ENCODE peak calls at places on chromosomes 13 and 19, in four cellular contexts. One of them, this sample, is unnamed.

GRCh38 chr19:16161848-16162247 is 11.5 kb downstream of the CIB3 start:
- DNase-seq in hepatocyte: no peak
- DNase-seq in endodermal cell: no peak
- DNase-seq in BJ: no peak
- DNase-seq in this sample: peak

GRCh38 chr13:35514801-35515502 is 38.5 kb upstream of the MAB21L1 start:
- DNase-seq in endodermal cell: no peak
- DNase-seq in BJ: no peak
- DNase-seq in hepatocyte: no peak
- DNase-seq in this sample: no peak

GRCh38 chr13:28558126-28558525 is 63.2 kb upstream of the FLT1 start:
- DNase-seq in endodermal cell: no peak
- DNase-seq in hepatocyte: no peak
- DNase-seq in BJ: peak
- DNase-seq in this sample: peak

GRCh38 chr13:78657699-78658629 is 991 bp downstream of the OBI1 start:
- DNase-seq in hepatocyte: no peak
- DNase-seq in endodermal cell: peak
- DNase-seq in BJ: no peak
- DNase-seq in this sample: no peak

GRCh38 chr13:79805317-79805716 is 324.4 kb downstream of the NDFIP2 start:
- DNase-seq in BJ: no peak
- DNase-seq in endodermal cell: peak
- DNase-seq in hepatocyte: no peak
- DNase-seq in this sample: no peak

GRCh38 chr19:32830231-32831014 is 39.1 kb downstream of the SLC7A9 start:
- DNase-seq in BJ: peak
- DNase-seq in endodermal cell: no peak
- DNase-seq in hepatocyte: no peak
- DNase-seq in this sample: peak

GRCh38 chr19:19514215-19514633 is 1.1 kb downstream of the TSSK6 start:
- DNase-seq in BJ: no peak
- DNase-seq in hepatocyte: no peak
- DNase-seq in endodermal cell: no peak
- DNase-seq in this sample: no peak

GRCh38 chr13:36030670-36031331 is 100.4 kb downstream of the DCLK1 start:
- DNase-seq in endodermal cell: no peak
- DNase-seq in hepatocyte: peak
- DNase-seq in BJ: peak
- DNase-seq in this sample: peak

GRCh38 chr19:13929956-13930355 is 8.3 kb downstream of the PODNL1 start:
- DNase-seq in BJ: no peak
- DNase-seq in endodermal cell: no peak
- DNase-seq in hepatocyte: no peak
- DNase-seq in this sample: no peak

GRCh38 chr19:42242071-42242511 is 311 bp downstream of the GSK3A start:
- DNase-seq in BJ: no peak
- DNase-seq in endodermal cell: no peak
- DNase-seq in hepatocyte: peak
- DNase-seq in this sample: no peak

GRCh38 chr19:29505034-29505824 is 20.6 kb upstream of the VSTM2B start:
- DNase-seq in hepatocyte: no peak
- DNase-seq in BJ: no peak
- DNase-seq in endodermal cell: no peak
- DNase-seq in this sample: no peak

GRCh38 chr13:53159439-53159838 is 130.8 kb downstream of the OLFM4 start:
- DNase-seq in endodermal cell: no peak
- DNase-seq in hepatocyte: no peak
- DNase-seq in BJ: no peak
- DNase-seq in this sample: no peak

GRCh38 chr13:113589251-113589960 is 4.9 kb downstream of the TFDP1 start:
- DNase-seq in hepatocyte: no peak
- DNase-seq in BJ: no peak
- DNase-seq in endodermal cell: peak
- DNase-seq in this sample: no peak

GRCh38 chr19:43306097-43306496 is 36.8 kb upstream of the PSG9 start:
- DNase-seq in endodermal cell: no peak
- DNase-seq in BJ: no peak
- DNase-seq in hepatocyte: no peak
- DNase-seq in this sample: no peak

GRCh38 chr13:87107626-87108025 is 563.5 kb upstream of the SLITRK5 start:
- DNase-seq in endodermal cell: no peak
- DNase-seq in BJ: no peak
- DNase-seq in hepatocyte: no peak
- DNase-seq in this sample: no peak

GRCh38 chr13:74132152-74132767 is 1.9 kb downstream of the KLF12 start:
- DNase-seq in hepatocyte: peak
- DNase-seq in BJ: no peak
- DNase-seq in endodermal cell: no peak
- DNase-seq in this sample: no peak

GRCh38 chr13:109743706-109744453 is 42.5 kb downstream of the IRS2 start:
- DNase-seq in endodermal cell: peak
- DNase-seq in BJ: peak
- DNase-seq in hepatocyte: peak
- DNase-seq in this sample: peak

GRCh38 chr13:109494955-109495354 is 291.4 kb downstream of the IRS2 start:
- DNase-seq in hepatocyte: no peak
- DNase-seq in endodermal cell: no peak
- DNase-seq in BJ: peak
- DNase-seq in this sample: peak

GRCh38 chr13:22214184-22214583 is 543.3 kb downstream of the FGF9 start:
- DNase-seq in endodermal cell: no peak
- DNase-seq in BJ: no peak
- DNase-seq in hepatocyte: no peak
- DNase-seq in this sample: no peak

GRCh38 chr13:61833228-61833627 is 417.6 kb upstream of the PCDH20 start:
- DNase-seq in hepatocyte: no peak
- DNase-seq in BJ: no peak
- DNase-seq in endodermal cell: no peak
- DNase-seq in this sample: no peak

GRCh38 chr19:46731007-46731501 is 14.1 kb upstream of the PRKD2 start:
- DNase-seq in endodermal cell: no peak
- DNase-seq in hepatocyte: no peak
- DNase-seq in BJ: peak
- DNase-seq in this sample: peak

GRCh38 chr13:30142502-30143211 is 164.7 kb downstream of the KATNAL1 start:
- DNase-seq in endodermal cell: peak
- DNase-seq in hepatocyte: peak
- DNase-seq in BJ: peak
- DNase-seq in this sample: peak

GRCh38 chr19:47099576-47100050 is 14.0 kb downstream of the ZC3H4 start:
- DNase-seq in BJ: no peak
- DNase-seq in hepatocyte: no peak
- DNase-seq in endodermal cell: peak
- DNase-seq in this sample: no peak

GRCh38 chr13:110759710-110760109 is 46.2 kb downstream of the ING1 start:
- DNase-seq in endodermal cell: no peak
- DNase-seq in hepatocyte: no peak
- DNase-seq in BJ: no peak
- DNase-seq in this sample: peak

GRCh38 chr19:45079911-45080469 is 930 bp downstream of the GEMIN7 start:
- DNase-seq in endodermal cell: peak
- DNase-seq in hepatocyte: no peak
- DNase-seq in BJ: no peak
- DNase-seq in this sample: no peak

GRCh38 chr19:50565984-50566903 is 2.0 kb downstream of the LRRC4B start:
- DNase-seq in hepatocyte: peak
- DNase-seq in BJ: no peak
- DNase-seq in endodermal cell: peak
- DNase-seq in this sample: no peak

GRCh38 chr19:48466571-48467325 is 2.4 kb upstream of the CYTH2 start:
- DNase-seq in hepatocyte: no peak
- DNase-seq in endodermal cell: no peak
- DNase-seq in BJ: no peak
- DNase-seq in this sample: no peak

GRCh38 chr19:16268676-16269319 is 55.8 kb upstream of the KLF2 start:
- DNase-seq in BJ: no peak
- DNase-seq in endodermal cell: no peak
- DNase-seq in hepatocyte: no peak
- DNase-seq in this sample: no peak

DNA sequence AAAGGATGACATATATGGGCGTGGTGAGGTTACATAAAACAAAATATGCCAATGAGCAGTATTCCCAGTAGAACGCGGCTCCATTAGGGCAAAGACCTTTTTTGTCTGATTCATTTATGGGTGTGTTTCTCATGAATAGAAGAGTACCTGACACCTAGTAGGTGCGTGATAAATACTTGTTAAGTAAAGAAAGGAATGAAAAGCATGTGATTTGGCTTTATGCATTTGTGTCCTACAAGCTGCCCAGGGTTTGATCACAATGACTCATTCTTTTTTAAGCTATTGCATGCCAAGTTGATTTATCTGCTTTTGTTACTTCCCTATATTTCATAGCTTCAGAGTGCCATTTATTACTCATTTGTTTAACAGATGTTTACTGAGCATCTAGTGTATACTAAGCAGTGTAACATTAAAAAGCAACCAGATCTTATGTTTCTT is 19.1 kb upstream of the KCTD4 start:
- DNase-seq in endodermal cell: no peak
- DNase-seq in hepatocyte: no peak
- DNase-seq in BJ: no peak
- DNase-seq in this sample: no peak
- H3K4me3 ChIP-seq in endodermal cell: no peak
- H3K4me3 ChIP-seq in hepatocyte: no peak
- H3K4me3 ChIP-seq in BJ: no peak
- H3K4me3 ChIP-seq in this sample: no peak

GRCh38 chr13:76993021-76993420 is 1.1 kb downstream of the CLN5 start:
- DNase-seq in endodermal cell: no peak
- DNase-seq in BJ: no peak
- DNase-seq in hepatocyte: no peak
- DNase-seq in this sample: no peak
- H3K4me3 ChIP-seq in endodermal cell: peak
- H3K4me3 ChIP-seq in BJ: peak
- H3K4me3 ChIP-seq in hepatocyte: peak
- H3K4me3 ChIP-seq in this sample: peak

GRCh38 chr19:3556978-3557460 is 367 bp downstream of the MFSD12 start:
- DNase-seq in BJ: no peak
- DNase-seq in hepatocyte: peak
- DNase-seq in endodermal cell: peak
- DNase-seq in this sample: no peak

GRCh38 chr19:3555653-3556422 is 1.5 kb downstream of the MFSD12 start:
- DNase-seq in BJ: no peak
- DNase-seq in endodermal cell: no peak
- DNase-seq in hepatocyte: no peak
- DNase-seq in this sample: no peak

GRCh38 chr19:3551808-3552095 is 5.6 kb downstream of the MFSD12 start:
- DNase-seq in hepatocyte: no peak
- DNase-seq in endodermal cell: no peak
- DNase-seq in BJ: no peak
- DNase-seq in this sample: no peak

GRCh38 chr19:3556423-3556977 is 886 bp downstream of the MFSD12 start:
- DNase-seq in BJ: no peak
- DNase-seq in hepatocyte: no peak
- DNase-seq in endodermal cell: peak
- DNase-seq in this sample: no peak

GRCh38 chr19:3554254-3555083 is 2.9 kb downstream of the MFSD12 start:
- DNase-seq in hepatocyte: no peak
- DNase-seq in BJ: no peak
- DNase-seq in endodermal cell: no peak
- DNase-seq in this sample: no peak
- H3K4me3 ChIP-seq in hepatocyte: no peak
- H3K4me3 ChIP-seq in BJ: no peak
- H3K4me3 ChIP-seq in endodermal cell: no peak
- H3K4me3 ChIP-seq in this sample: no peak

GRCh38 chr19:40640744-40641143 is 39.6 kb downstream of the LTBP4 start:
- DNase-seq in BJ: no peak
- DNase-seq in endodermal cell: no peak
- DNase-seq in hepatocyte: no peak
- DNase-seq in this sample: no peak

GRCh38 chr19:40642062-40642706 is 41.0 kb downstream of the LTBP4 start:
- DNase-seq in BJ: no peak
- DNase-seq in endodermal cell: no peak
- DNase-seq in hepatocyte: no peak
- DNase-seq in this sample: no peak

GRCh38 chr19:40639638-40639982 is 38.4 kb downstream of the LTBP4 start:
- DNase-seq in hepatocyte: no peak
- DNase-seq in endodermal cell: no peak
- DNase-seq in BJ: no peak
- DNase-seq in this sample: no peak

GRCh38 chr19:40641306-40641705 is 40.1 kb downstream of the LTBP4 start:
- DNase-seq in BJ: no peak
- DNase-seq in endodermal cell: no peak
- DNase-seq in hepatocyte: no peak
- DNase-seq in this sample: no peak

DNA sequence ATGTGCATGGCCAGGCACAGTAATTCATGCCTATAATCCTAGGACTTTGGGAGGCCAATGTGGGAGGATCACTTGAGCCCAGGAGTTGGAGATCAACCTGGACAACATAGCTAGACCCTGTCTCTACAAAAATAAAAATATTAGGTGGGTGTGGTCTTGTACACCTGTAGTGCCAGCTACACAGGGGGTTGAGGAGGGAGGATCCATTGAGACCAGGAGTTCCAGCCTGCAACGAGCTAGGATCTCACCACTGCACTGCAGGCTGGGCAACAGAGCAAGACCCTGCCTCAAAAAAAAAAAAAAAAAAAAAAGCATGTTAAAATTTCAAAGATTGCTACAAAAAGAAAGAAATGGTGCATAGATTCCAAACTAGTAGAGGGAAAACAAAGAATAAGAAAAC is 37.2 kb downstream of the LTBP4 start:
- DNase-seq in BJ: no peak
- DNase-seq in hepatocyte: no peak
- DNase-seq in endodermal cell: no peak
- DNase-seq in this sample: no peak
- H3K4me3 ChIP-seq in BJ: no peak
- H3K4me3 ChIP-seq in hepatocyte: no peak
- H3K4me3 ChIP-seq in endodermal cell: no peak
- H3K4me3 ChIP-seq in this sample: no peak

DNA sequence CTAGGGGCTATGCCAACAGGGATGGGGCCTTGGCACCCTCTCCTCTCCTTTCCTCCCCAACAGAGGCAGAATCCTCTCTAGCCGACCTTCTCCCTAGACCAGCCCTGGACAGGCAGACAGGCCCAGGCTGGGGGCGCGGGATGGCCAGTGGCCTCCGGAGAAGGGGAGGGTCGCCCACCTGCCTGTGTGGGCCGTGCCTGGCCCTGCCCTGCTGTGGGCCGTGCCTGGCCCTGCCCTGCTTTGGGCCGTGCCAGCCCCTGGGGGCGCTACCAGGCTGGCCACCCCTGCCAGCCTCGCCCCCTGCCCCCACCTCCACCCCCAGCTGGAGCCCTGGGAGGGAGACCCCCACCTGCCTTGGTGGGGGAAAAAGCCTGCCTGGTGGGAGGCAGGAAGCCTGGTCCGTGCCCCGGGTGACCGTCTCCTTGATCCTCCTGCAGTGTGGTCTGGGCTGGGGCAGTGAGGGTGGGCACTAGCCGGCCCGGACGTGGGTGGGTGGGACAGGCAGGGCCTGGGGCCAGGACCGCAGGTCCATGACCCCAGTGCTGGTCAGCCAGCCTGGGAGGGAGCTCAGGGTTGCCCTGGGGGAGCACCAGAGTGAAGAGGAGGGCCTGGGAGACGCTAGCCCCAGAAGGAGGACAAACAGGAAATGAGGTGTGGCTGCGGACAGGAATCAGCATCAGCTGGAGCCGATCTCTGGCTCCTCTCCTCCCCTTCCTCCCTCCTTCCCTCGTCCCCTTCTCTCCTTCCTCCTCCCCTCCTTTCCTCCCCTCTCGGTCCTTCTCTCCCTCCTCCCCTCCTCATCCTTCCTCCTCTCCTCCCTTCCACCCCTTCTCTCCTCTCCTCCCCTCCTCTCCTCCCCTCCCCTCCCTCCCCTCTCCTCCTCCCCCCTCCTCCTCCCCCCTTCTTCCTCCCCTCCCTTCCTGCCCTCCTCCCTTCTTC is 5.1 kb upstream of the MKNK2 start:
- DNase-seq in hepatocyte: peak
- DNase-seq in BJ: no peak
- DNase-seq in endodermal cell: peak
- DNase-seq in this sample: no peak
- H3K4me3 ChIP-seq in hepatocyte: no peak
- H3K4me3 ChIP-seq in BJ: peak
- H3K4me3 ChIP-seq in endodermal cell: no peak
- H3K4me3 ChIP-seq in this sample: no peak